ENCODE peak calls at places on chromosomes 12 and 14, in four cellular contexts. One of them, this sample, is unnamed.

GRCh38 chr12:132379996-132380395 is 50.6 kb upstream of the GALNT9 start:
- DNase-seq in ELF-1: no peak
- DNase-seq in OCI-M1: no peak
- DNase-seq in EL: no peak
- DNase-seq in this sample: no peak

GRCh38 chr12:20300457-20300856 is 67.9 kb upstream of the PDE3A start:
- DNase-seq in OCI-M1: no peak
- DNase-seq in EL: no peak
- DNase-seq in ELF-1: no peak
- DNase-seq in this sample: no peak

GRCh38 chr12:2396448-2396871 is 343.7 kb downstream of the CACNA1C start:
- DNase-seq in EL: no peak
- DNase-seq in ELF-1: no peak
- DNase-seq in OCI-M1: no peak
- DNase-seq in this sample: no peak

GRCh38 chr12:12749433-12749832 is 32.3 kb downstream of the CDKN1B start:
- DNase-seq in ELF-1: no peak
- DNase-seq in OCI-M1: peak
- DNase-seq in EL: no peak
- DNase-seq in this sample: no peak

GRCh38 chr14:54105406-54105805 is 148.8 kb upstream of the BMP4 start:
- DNase-seq in OCI-M1: no peak
- DNase-seq in EL: no peak
- DNase-seq in ELF-1: no peak
- DNase-seq in this sample: no peak

GRCh38 chr12:67816269-67816668 is 167.7 kb downstream of the DYRK2 start:
- DNase-seq in EL: no peak
- DNase-seq in OCI-M1: no peak
- DNase-seq in ELF-1: no peak
- DNase-seq in this sample: no peak

GRCh38 chr12:100375023-100375737 is 18.3 kb downstream of the SLC17A8 start:
- DNase-seq in EL: peak
- DNase-seq in ELF-1: no peak
- DNase-seq in OCI-M1: peak
- DNase-seq in this sample: no peak

GRCh38 chr14:67926821-67927220 is 107.2 kb downstream of the RAD51B start:
- DNase-seq in OCI-M1: no peak
- DNase-seq in ELF-1: no peak
- DNase-seq in EL: no peak
- DNase-seq in this sample: no peak

GRCh38 chr12:93039062-93039461 is 110.0 kb upstream of the EEA1 start:
- DNase-seq in EL: no peak
- DNase-seq in ELF-1: no peak
- DNase-seq in OCI-M1: no peak
- DNase-seq in this sample: no peak

GRCh38 chr14:74571901-74572828 is 39.9 kb downstream of the LTBP2 start:
- DNase-seq in ELF-1: no peak
- DNase-seq in EL: peak
- DNase-seq in OCI-M1: peak
- DNase-seq in this sample: peak

GRCh38 chr12:95237315-95237714 is 19.7 kb downstream of the VEZT start:
- DNase-seq in EL: no peak
- DNase-seq in OCI-M1: no peak
- DNase-seq in ELF-1: no peak
- DNase-seq in this sample: no peak

GRCh38 chr12:116631619-116632018 is 72.4 kb downstream of the MAP1LC3B2 start:
- DNase-seq in ELF-1: no peak
- DNase-seq in OCI-M1: no peak
- DNase-seq in EL: no peak
- DNase-seq in this sample: no peak

GRCh38 chr12:132078190-132078589 is 65.9 kb downstream of the DDX51 start:
- DNase-seq in EL: peak
- DNase-seq in ELF-1: no peak
- DNase-seq in OCI-M1: no peak
- DNase-seq in this sample: no peak

This sample was measured in nephron progenitor cell.